ENCODE peak calls at places on chromosomes 12 and 14, in seven cellular contexts. One of them, this sample, is unnamed.

GRCh38 chr12:15173142-15173541 is 48.1 kb downstream of the RERG start:
- DNase-seq in tibial artery: no peak
- DNase-seq in heart right ventricle: no peak
- DNase-seq in cardiac muscle cell: no peak
- DNase-seq in uterus: no peak
- DNase-seq in CD4-positive, alpha-beta memory T cell: no peak
- DNase-seq in hepatocyte: no peak
- DNase-seq in this sample: no peak

GRCh38 chr12:82517027-82517426 is 158.7 kb downstream of the METTL25 start:
- DNase-seq in tibial artery: no peak
- DNase-seq in heart right ventricle: no peak
- DNase-seq in cardiac muscle cell: no peak
- DNase-seq in uterus: no peak
- DNase-seq in CD4-positive, alpha-beta memory T cell: no peak
- DNase-seq in hepatocyte: peak; percentile 7
- DNase-seq in this sample: no peak

GRCh38 chr14:105844047-105844630 is 317.8 kb downstream of the TMEM121 start:
- DNase-seq in tibial artery: peak; percentile 8
- DNase-seq in heart right ventricle: no peak
- DNase-seq in cardiac muscle cell: no peak
- DNase-seq in uterus: peak; percentile 10
- DNase-seq in CD4-positive, alpha-beta memory T cell: no peak
- DNase-seq in hepatocyte: no peak
- DNase-seq in this sample: peak; percentile 9

GRCh38 chr12:70059373-70059772 is 183.9 kb upstream of the CNOT2 start:
- DNase-seq in tibial artery: no peak
- DNase-seq in heart right ventricle: no peak
- DNase-seq in cardiac muscle cell: no peak
- DNase-seq in uterus: no peak
- DNase-seq in CD4-positive, alpha-beta memory T cell: no peak
- DNase-seq in hepatocyte: no peak
- DNase-seq in this sample: no peak

GRCh38 chr12:40168868-40169267 is 55.9 kb upstream of the LRRK2 start:
- DNase-seq in tibial artery: no peak
- DNase-seq in heart right ventricle: no peak
- DNase-seq in cardiac muscle cell: no peak
- DNase-seq in uterus: no peak
- DNase-seq in CD4-positive, alpha-beta memory T cell: no peak
- DNase-seq in hepatocyte: no peak
- DNase-seq in this sample: no peak

GRCh38 chr14:49992901-49993335 is 100.0 kb downstream of the ARF6 start:
- DNase-seq in tibial artery: no peak
- DNase-seq in heart right ventricle: no peak
- DNase-seq in cardiac muscle cell: no peak
- DNase-seq in uterus: no peak
- DNase-seq in CD4-positive, alpha-beta memory T cell: no peak
- DNase-seq in hepatocyte: no peak
- DNase-seq in this sample: no peak

GRCh38 chr12:38392584-38393144 is 76.1 kb downstream of the ALG10B start:
- DNase-seq in tibial artery: no peak
- DNase-seq in heart right ventricle: no peak
- DNase-seq in cardiac muscle cell: no peak
- DNase-seq in uterus: no peak
- DNase-seq in CD4-positive, alpha-beta memory T cell: no peak
- DNase-seq in hepatocyte: peak; percentile 16
- DNase-seq in this sample: no peak

GRCh38 chr12:111040690-111041089 is 120.3 kb upstream of the MYL2 start:
- DNase-seq in tibial artery: no peak
- DNase-seq in heart right ventricle: no peak
- DNase-seq in cardiac muscle cell: no peak
- DNase-seq in uterus: no peak
- DNase-seq in CD4-positive, alpha-beta memory T cell: no peak
- DNase-seq in hepatocyte: no peak
- DNase-seq in this sample: no peak

GRCh38 chr12:65968359-65968758 is 144.1 kb downstream of the HMGA2 start:
- DNase-seq in tibial artery: no peak
- DNase-seq in heart right ventricle: no peak
- DNase-seq in cardiac muscle cell: no peak
- DNase-seq in uterus: no peak
- DNase-seq in CD4-positive, alpha-beta memory T cell: no peak
- DNase-seq in hepatocyte: no peak
- DNase-seq in this sample: no peak

GRCh38 chr14:59195898-59196297 is 7.4 kb downstream of the DAAM1 start:
- DNase-seq in tibial artery: no peak
- DNase-seq in heart right ventricle: no peak
- DNase-seq in cardiac muscle cell: no peak
- DNase-seq in uterus: no peak
- DNase-seq in CD4-positive, alpha-beta memory T cell: no peak
- DNase-seq in hepatocyte: no peak
- DNase-seq in this sample: no peak
- H3K4me1 ChIP-seq in tibial artery: no peaks in the 10 kb centered on the region
- H3K4me1 ChIP-seq in heart right ventricle: peaks cover 59% of the 10 kb centered on the region
- H3K4me1 ChIP-seq in cardiac muscle cell: peaks cover 27% of the 10 kb centered on the region
- H3K4me1 ChIP-seq in uterus: peaks cover 12% of the 10 kb centered on the region
- H3K4me1 ChIP-seq in CD4-positive, alpha-beta memory T cell: no peaks in the 10 kb centered on the region
- H3K4me1 ChIP-seq in hepatocyte: peaks cover 7% of the 10 kb centered on the region
- H3K4me1 ChIP-seq in this sample: peaks cover 99% of the 10 kb centered on the region

GRCh38 chr12:22037952-22038351 is 8.1 kb upstream of the CMAS start:
- DNase-seq in tibial artery: no peak
- DNase-seq in heart right ventricle: no peak
- DNase-seq in cardiac muscle cell: no peak
- DNase-seq in uterus: no peak
- DNase-seq in CD4-positive, alpha-beta memory T cell: no peak
- DNase-seq in hepatocyte: no peak
- DNase-seq in this sample: no peak

GRCh38 chr12:22039361-22039760 is 6.7 kb upstream of the CMAS start:
- DNase-seq in tibial artery: no peak
- DNase-seq in heart right ventricle: no peak
- DNase-seq in cardiac muscle cell: no peak
- DNase-seq in uterus: no peak
- DNase-seq in CD4-positive, alpha-beta memory T cell: no peak
- DNase-seq in hepatocyte: no peak
- DNase-seq in this sample: no peak

GRCh38 chr12:22032732-22033131 is 13.3 kb upstream of the CMAS start:
- DNase-seq in tibial artery: no peak
- DNase-seq in heart right ventricle: no peak
- DNase-seq in cardiac muscle cell: no peak
- DNase-seq in uterus: no peak
- DNase-seq in CD4-positive, alpha-beta memory T cell: no peak
- DNase-seq in hepatocyte: no peak
- DNase-seq in this sample: no peak

GRCh38 chr12:22038734-22039133 is 7.3 kb upstream of the CMAS start:
- DNase-seq in tibial artery: no peak
- DNase-seq in heart right ventricle: no peak
- DNase-seq in cardiac muscle cell: no peak
- DNase-seq in uterus: no peak
- DNase-seq in CD4-positive, alpha-beta memory T cell: no peak
- DNase-seq in hepatocyte: no peak
- DNase-seq in this sample: no peak

DNA sequence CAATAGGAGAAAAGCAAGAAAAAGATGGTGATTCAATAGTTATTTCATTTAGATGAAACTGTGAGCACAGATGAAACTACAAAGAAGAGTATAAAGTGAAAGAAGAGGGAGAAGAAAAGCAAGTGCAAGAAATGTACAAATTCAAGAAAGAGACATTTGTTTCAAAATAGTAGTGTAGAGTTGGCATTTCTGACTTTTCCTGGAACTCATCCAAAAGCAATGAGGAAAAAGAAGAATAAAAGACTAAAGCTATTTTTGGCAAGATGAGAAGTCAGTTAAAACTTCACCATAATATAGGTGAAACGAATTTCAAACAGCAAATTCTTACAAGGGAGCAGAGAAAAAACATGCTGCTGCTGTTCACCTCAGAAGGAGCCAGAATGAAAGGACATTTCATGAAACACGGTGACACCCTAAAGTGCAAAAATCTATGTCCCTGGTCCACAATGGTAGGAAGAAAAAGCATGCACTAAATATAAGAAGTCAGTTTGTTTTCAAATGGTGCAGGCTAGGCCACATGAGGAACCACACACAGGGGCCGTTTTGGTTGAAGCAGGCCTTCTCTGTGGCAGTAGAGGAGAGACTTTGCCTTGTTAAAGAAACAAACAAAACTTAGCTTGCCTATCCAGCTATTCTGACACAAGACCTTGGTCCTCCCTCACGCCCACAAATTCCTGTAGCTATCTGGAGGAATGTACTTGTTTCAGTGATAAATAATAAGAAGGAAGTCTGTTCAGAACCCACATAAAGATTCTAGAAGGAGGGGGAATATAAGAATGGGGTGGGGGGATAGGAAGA is 11.1 kb upstream of the CMAS start:
- DNase-seq in tibial artery: no peak
- DNase-seq in heart right ventricle: no peak
- DNase-seq in cardiac muscle cell: no peak
- DNase-seq in uterus: no peak
- DNase-seq in CD4-positive, alpha-beta memory T cell: no peak
- DNase-seq in hepatocyte: no peak
- DNase-seq in this sample: no peak
- H3K27ac ChIP-seq in tibial artery: peak overlapping the region; percentile 6
- H3K27ac ChIP-seq in heart right ventricle: no peak overlapping the region
- H3K27ac ChIP-seq in cardiac muscle cell: no peak overlapping the region
- H3K27ac ChIP-seq in uterus: peak overlapping the region; percentile 33
- H3K27ac ChIP-seq in CD4-positive, alpha-beta memory T cell: no peak overlapping the region
- H3K27ac ChIP-seq in hepatocyte: peak overlapping the region; percentile 24
- H3K27ac ChIP-seq in this sample: peak overlapping the region; percentile 48

DNA sequence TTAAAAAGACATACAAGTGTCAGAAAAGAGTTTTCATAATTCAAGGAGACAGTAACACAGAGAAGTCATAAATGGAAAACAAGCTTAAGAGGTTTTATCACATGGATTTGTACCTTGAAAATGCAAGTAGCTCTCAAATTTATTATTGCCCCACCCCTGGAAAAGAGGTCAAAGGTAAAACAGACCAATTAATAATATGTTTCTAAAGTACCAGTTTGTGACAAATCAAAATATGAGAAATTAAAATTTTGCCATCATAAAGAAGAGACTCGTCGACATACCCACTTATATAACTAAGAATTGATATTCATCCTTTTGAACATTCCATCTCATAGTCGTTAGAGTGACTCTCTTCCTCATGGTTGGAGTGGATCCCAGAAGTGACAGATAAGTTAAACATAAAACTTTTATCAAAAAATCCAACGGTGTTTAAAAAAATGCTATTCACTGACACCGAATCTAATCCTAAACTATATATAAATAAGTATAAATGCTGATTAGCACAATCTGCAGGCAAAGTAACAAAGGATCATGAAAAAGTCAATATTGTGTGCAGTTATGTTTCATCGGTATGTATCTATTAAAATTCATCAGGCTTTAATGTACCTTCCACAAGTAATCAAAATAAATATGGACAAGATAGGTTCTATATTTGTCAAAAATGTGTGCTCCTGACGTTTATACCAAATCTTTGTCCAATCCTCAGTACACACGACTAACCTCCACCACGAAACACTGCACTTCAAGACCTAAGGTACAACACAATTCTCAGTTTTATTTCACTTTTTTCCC is 2.3 kb downstream of the CORO1C start:
- DNase-seq in tibial artery: no peak
- DNase-seq in heart right ventricle: no peak
- DNase-seq in cardiac muscle cell: no peak
- DNase-seq in uterus: no peak
- DNase-seq in CD4-positive, alpha-beta memory T cell: no peak
- DNase-seq in hepatocyte: no peak
- DNase-seq in this sample: no peak
- H3K4me1 ChIP-seq in tibial artery: no peaks in the 10 kb centered on the region
- H3K4me1 ChIP-seq in heart right ventricle: peaks cover 76% of the 10 kb centered on the region
- H3K4me1 ChIP-seq in cardiac muscle cell: peaks cover 20% of the 10 kb centered on the region
- H3K4me1 ChIP-seq in uterus: peaks cover 4% of the 10 kb centered on the region
- H3K4me1 ChIP-seq in CD4-positive, alpha-beta memory T cell: peaks cover 11% of the 10 kb centered on the region
- H3K4me1 ChIP-seq in hepatocyte: peaks cover 22% of the 10 kb centered on the region
- H3K4me1 ChIP-seq in this sample: peaks cover 80% of the 10 kb centered on the region

GRCh38 chr12:109999649-109999971 is 380 bp downstream of the ANKRD13A start:
- DNase-seq in tibial artery: no peak
- DNase-seq in heart right ventricle: no peak
- DNase-seq in cardiac muscle cell: no peak
- DNase-seq in uterus: no peak
- DNase-seq in CD4-positive, alpha-beta memory T cell: no peak
- DNase-seq in hepatocyte: no peak
- DNase-seq in this sample: peak; percentile 17
- H3K27ac ChIP-seq in tibial artery: peak overlapping the region; percentile 73
- H3K27ac ChIP-seq in heart right ventricle: peak overlapping the region; percentile 89
- H3K27ac ChIP-seq in cardiac muscle cell: peak overlapping the region; percentile 99
- H3K27ac ChIP-seq in uterus: peak overlapping the region; percentile 76
- H3K27ac ChIP-seq in CD4-positive, alpha-beta memory T cell: peak overlapping the region; percentile 80
- H3K27ac ChIP-seq in hepatocyte: peak overlapping the region; percentile 25
- H3K27ac ChIP-seq in this sample: peak overlapping the region; percentile 91

DNA sequence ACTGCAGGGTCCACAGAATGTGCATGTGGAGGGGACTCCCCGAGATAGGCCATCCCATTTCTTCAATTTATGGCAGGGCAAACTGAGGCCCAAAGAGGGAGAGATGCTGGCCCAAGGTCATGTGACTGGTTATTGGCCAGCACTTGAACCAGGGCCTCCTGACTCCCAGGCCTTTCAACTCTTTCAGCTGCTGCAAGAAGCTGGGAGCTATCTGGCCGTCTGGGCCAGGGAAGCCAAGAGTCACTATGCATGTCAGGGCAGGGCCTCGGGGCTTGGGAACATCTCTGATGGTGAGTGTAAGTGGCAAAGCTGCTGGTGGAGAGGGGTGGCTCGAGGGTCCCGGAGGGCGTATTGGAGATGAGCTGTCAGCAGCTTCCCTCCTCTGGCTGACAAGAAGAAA is 9.5 kb upstream of the LTBP2 start:
- DNase-seq in tibial artery: no peak
- DNase-seq in heart right ventricle: no peak
- DNase-seq in cardiac muscle cell: peak; percentile 67
- DNase-seq in uterus: no peak
- DNase-seq in CD4-positive, alpha-beta memory T cell: no peak
- DNase-seq in hepatocyte: no peak
- DNase-seq in this sample: no peak
- H3K4me1 ChIP-seq in tibial artery: peaks cover 5% of the 10 kb centered on the region
- H3K4me1 ChIP-seq in heart right ventricle: peaks cover 55% of the 10 kb centered on the region
- H3K4me1 ChIP-seq in cardiac muscle cell: peaks cover 8% of the 10 kb centered on the region
- H3K4me1 ChIP-seq in uterus: peaks cover 7% of the 10 kb centered on the region
- H3K4me1 ChIP-seq in CD4-positive, alpha-beta memory T cell: peaks cover 47% of the 10 kb centered on the region
- H3K4me1 ChIP-seq in hepatocyte: peaks cover 25% of the 10 kb centered on the region
- H3K4me1 ChIP-seq in this sample: peaks cover 52% of the 10 kb centered on the region

This sample was measured in left ventricle myocardium inferior.